ENCODE peak calls at places on chromosomes 12 and 14, in four cellular contexts. One of them, this sample, is unnamed.

GRCh38 chr12:14327717-14328116 is 37.8 kb upstream of the ATF7IP start:
- DNase-seq in mammary epithelial cell: no peak
- DNase-seq in foreskin keratinocyte: no peak
- DNase-seq in Peyer's patch: no peak
- DNase-seq in this sample: peak; percentile 36

GRCh38 chr14:61321385-61322010 is at the start of gene PRKCH:
- DNase-seq in mammary epithelial cell: peak; percentile 76
- DNase-seq in foreskin keratinocyte: peak; percentile 39
- DNase-seq in Peyer's patch: peak; percentile 89
- DNase-seq in this sample: peak; percentile 61

GRCh38 chr12:12592930-12593329 is 18.7 kb upstream of the CREBL2 start:
- DNase-seq in mammary epithelial cell: no peak
- DNase-seq in foreskin keratinocyte: no peak
- DNase-seq in Peyer's patch: no peak
- DNase-seq in this sample: no peak

GRCh38 chr14:59919582-59920377 is at the start of gene LRRC9:
- DNase-seq in mammary epithelial cell: no peak
- DNase-seq in foreskin keratinocyte: no peak
- DNase-seq in Peyer's patch: peak; percentile 76
- DNase-seq in this sample: no peak

GRCh38 chr12:65649126-65649525 is 175.2 kb upstream of the HMGA2 start:
- DNase-seq in mammary epithelial cell: peak; percentile 99
- DNase-seq in foreskin keratinocyte: peak; percentile 99
- DNase-seq in Peyer's patch: no peak
- DNase-seq in this sample: peak; percentile 100

GRCh38 chr12:51980051-51980808 is 26.5 kb upstream of the TAMALIN start:
- DNase-seq in mammary epithelial cell: peak; percentile 44
- DNase-seq in foreskin keratinocyte: no peak
- DNase-seq in Peyer's patch: peak; percentile 72
- DNase-seq in this sample: no peak

GRCh38 chr14:32938719-32939253 is at the start of gene NPAS3:
- DNase-seq in mammary epithelial cell: no peak
- DNase-seq in foreskin keratinocyte: no peak
- DNase-seq in Peyer's patch: no peak
- DNase-seq in this sample: no peak

GRCh38 chr14:24312736-24313507 is 1.6 kb downstream of the LTB4R start:
- DNase-seq in mammary epithelial cell: no peak
- DNase-seq in foreskin keratinocyte: no peak
- DNase-seq in Peyer's patch: no peak
- DNase-seq in this sample: no peak

GRCh38 chr12:59164991-59165718 is 244.9 kb upstream of the LRIG3 start:
- DNase-seq in mammary epithelial cell: peak; percentile 36
- DNase-seq in foreskin keratinocyte: no peak
- DNase-seq in Peyer's patch: no peak
- DNase-seq in this sample: no peak

GRCh38 chr12:73514672-73515071 is 1023.0 kb upstream of the ATXN7L3B start:
- DNase-seq in mammary epithelial cell: no peak
- DNase-seq in foreskin keratinocyte: no peak
- DNase-seq in Peyer's patch: no peak
- DNase-seq in this sample: no peak

GRCh38 chr14:23183479-23183878 is at the start of gene SLC7A8:
- DNase-seq in mammary epithelial cell: no peak
- DNase-seq in foreskin keratinocyte: no peak
- DNase-seq in Peyer's patch: peak; percentile 68
- DNase-seq in this sample: no peak

GRCh38 chr12:82673698-82674097 is 13.0 kb upstream of the TMTC2 start:
- DNase-seq in mammary epithelial cell: no peak
- DNase-seq in foreskin keratinocyte: no peak
- DNase-seq in Peyer's patch: no peak
- DNase-seq in this sample: no peak

GRCh38 chr14:52694761-52695480 is 437 bp downstream of the ERO1A start:
- DNase-seq in mammary epithelial cell: peak; percentile 71
- DNase-seq in foreskin keratinocyte: no peak
- DNase-seq in Peyer's patch: no peak
- DNase-seq in this sample: peak; percentile 18

GRCh38 chr12:113591480-113591971 is 119.9 kb upstream of the LHX5 start:
- DNase-seq in mammary epithelial cell: no peak
- DNase-seq in foreskin keratinocyte: no peak
- DNase-seq in Peyer's patch: no peak
- DNase-seq in this sample: no peak

GRCh38 chr14:68135566-68135965 is 316.0 kb downstream of the RAD51B start:
- DNase-seq in mammary epithelial cell: no peak
- DNase-seq in foreskin keratinocyte: peak; percentile 84
- DNase-seq in Peyer's patch: no peak
- DNase-seq in this sample: no peak

GRCh38 chr12:6532051-6532926 is 2.0 kb upstream of the GAPDH start:
- DNase-seq in mammary epithelial cell: peak; percentile 95
- DNase-seq in foreskin keratinocyte: peak; percentile 82
- DNase-seq in Peyer's patch: peak; percentile 63
- DNase-seq in this sample: peak; percentile 74

GRCh38 chr12:98684199-98684598 is 39.1 kb downstream of the APAF1 start:
- DNase-seq in mammary epithelial cell: no peak
- DNase-seq in foreskin keratinocyte: no peak
- DNase-seq in Peyer's patch: no peak
- DNase-seq in this sample: no peak

GRCh38 chr14:21307641-21308040 is 27.8 kb downstream of the RPGRIP1 start:
- DNase-seq in mammary epithelial cell: no peak
- DNase-seq in foreskin keratinocyte: no peak
- DNase-seq in Peyer's patch: no peak
- DNase-seq in this sample: no peak

GRCh38 chr14:55645148-55645547 is 65.1 kb downstream of the KTN1 start:
- DNase-seq in mammary epithelial cell: no peak
- DNase-seq in foreskin keratinocyte: no peak
- DNase-seq in Peyer's patch: no peak
- DNase-seq in this sample: no peak

GRCh38 chr12:131190965-131191364 is 237.3 kb downstream of the ADGRD1 start:
- DNase-seq in mammary epithelial cell: no peak
- DNase-seq in foreskin keratinocyte: no peak
- DNase-seq in Peyer's patch: no peak
- DNase-seq in this sample: no peak

GRCh38 chr14:97713023-97713422 is 915.8 kb downstream of the VRK1 start:
- DNase-seq in mammary epithelial cell: peak; percentile 12
- DNase-seq in foreskin keratinocyte: peak; percentile 95
- DNase-seq in Peyer's patch: no peak
- DNase-seq in this sample: peak; percentile 97

GRCh38 chr12:81211306-81211705 is 133.4 kb downstream of the ACSS3 start:
- DNase-seq in mammary epithelial cell: no peak
- DNase-seq in foreskin keratinocyte: no peak
- DNase-seq in Peyer's patch: no peak
- DNase-seq in this sample: no peak

GRCh38 chr12:132178801-132179401 is 34.6 kb downstream of the NOC4L start:
- DNase-seq in mammary epithelial cell: no peak
- DNase-seq in foreskin keratinocyte: no peak
- DNase-seq in Peyer's patch: no peak
- DNase-seq in this sample: no peak

GRCh38 chr12:80655751-80656150 is 51.7 kb upstream of the MYF6 start:
- DNase-seq in mammary epithelial cell: no peak
- DNase-seq in foreskin keratinocyte: no peak
- DNase-seq in Peyer's patch: no peak
- DNase-seq in this sample: no peak

GRCh38 chr14:68979722-68980552 is 835 bp upstream of the ACTN1 start:
- DNase-seq in mammary epithelial cell: peak; percentile 68
- DNase-seq in foreskin keratinocyte: no peak
- DNase-seq in Peyer's patch: peak; percentile 68
- DNase-seq in this sample: no peak

GRCh38 chr12:113291586-113291985 is 43.3 kb downstream of the SLC8B1 start:
- DNase-seq in mammary epithelial cell: no peak
- DNase-seq in foreskin keratinocyte: no peak
- DNase-seq in Peyer's patch: no peak
- DNase-seq in this sample: no peak

GRCh38 chr12:59834659-59835474 is 239.0 kb downstream of the SLC16A7 start:
- DNase-seq in mammary epithelial cell: no peak
- DNase-seq in foreskin keratinocyte: no peak
- DNase-seq in Peyer's patch: no peak
- DNase-seq in this sample: no peak

GRCh38 chr12:97386133-97386581 is 76.4 kb upstream of the RMST start:
- DNase-seq in mammary epithelial cell: no peak
- DNase-seq in foreskin keratinocyte: no peak
- DNase-seq in Peyer's patch: no peak
- DNase-seq in this sample: no peak

GRCh38 chr14:23119362-23120327 is 590 bp upstream of the CEBPE start:
- DNase-seq in mammary epithelial cell: no peak
- DNase-seq in foreskin keratinocyte: no peak
- DNase-seq in Peyer's patch: no peak
- DNase-seq in this sample: no peak

GRCh38 chr14:52790756-52791203 is 627 bp downstream of the GNPNAT1 start:
- DNase-seq in mammary epithelial cell: peak; percentile 14
- DNase-seq in foreskin keratinocyte: no peak
- DNase-seq in Peyer's patch: no peak
- DNase-seq in this sample: no peak

GRCh38 chr12:104680070-104680469 is 223.3 kb downstream of the CHST11 start:
- DNase-seq in mammary epithelial cell: no peak
- DNase-seq in foreskin keratinocyte: no peak
- DNase-seq in Peyer's patch: no peak
- DNase-seq in this sample: no peak

GRCh38 chr12:57846577-57847319 is at the start of gene CTDSP2:
- DNase-seq in mammary epithelial cell: peak; percentile 94
- DNase-seq in foreskin keratinocyte: peak; percentile 83
- DNase-seq in Peyer's patch: peak; percentile 99
- DNase-seq in this sample: peak; percentile 91

GRCh38 chr14:35578639-35579038 is 44.7 kb downstream of the INSM2 start:
- DNase-seq in mammary epithelial cell: no peak
- DNase-seq in foreskin keratinocyte: no peak
- DNase-seq in Peyer's patch: no peak
- DNase-seq in this sample: no peak

GRCh38 chr12:39011161-39011560 is 105.8 kb upstream of the CPNE8 start:
- DNase-seq in mammary epithelial cell: no peak
- DNase-seq in foreskin keratinocyte: no peak
- DNase-seq in Peyer's patch: no peak
- DNase-seq in this sample: no peak

GRCh38 chr12:117026343-117026742 is 72.9 kb downstream of the TESC start:
- DNase-seq in mammary epithelial cell: no peak
- DNase-seq in foreskin keratinocyte: no peak
- DNase-seq in Peyer's patch: no peak
- DNase-seq in this sample: no peak
- H3K27ac ChIP-seq in mammary epithelial cell: no peak overlapping the region
- H3K27ac ChIP-seq in foreskin keratinocyte: no peak overlapping the region
- H3K27ac ChIP-seq in Peyer's patch: no peak overlapping the region
- H3K27ac ChIP-seq in this sample: no peak overlapping the region

DNA sequence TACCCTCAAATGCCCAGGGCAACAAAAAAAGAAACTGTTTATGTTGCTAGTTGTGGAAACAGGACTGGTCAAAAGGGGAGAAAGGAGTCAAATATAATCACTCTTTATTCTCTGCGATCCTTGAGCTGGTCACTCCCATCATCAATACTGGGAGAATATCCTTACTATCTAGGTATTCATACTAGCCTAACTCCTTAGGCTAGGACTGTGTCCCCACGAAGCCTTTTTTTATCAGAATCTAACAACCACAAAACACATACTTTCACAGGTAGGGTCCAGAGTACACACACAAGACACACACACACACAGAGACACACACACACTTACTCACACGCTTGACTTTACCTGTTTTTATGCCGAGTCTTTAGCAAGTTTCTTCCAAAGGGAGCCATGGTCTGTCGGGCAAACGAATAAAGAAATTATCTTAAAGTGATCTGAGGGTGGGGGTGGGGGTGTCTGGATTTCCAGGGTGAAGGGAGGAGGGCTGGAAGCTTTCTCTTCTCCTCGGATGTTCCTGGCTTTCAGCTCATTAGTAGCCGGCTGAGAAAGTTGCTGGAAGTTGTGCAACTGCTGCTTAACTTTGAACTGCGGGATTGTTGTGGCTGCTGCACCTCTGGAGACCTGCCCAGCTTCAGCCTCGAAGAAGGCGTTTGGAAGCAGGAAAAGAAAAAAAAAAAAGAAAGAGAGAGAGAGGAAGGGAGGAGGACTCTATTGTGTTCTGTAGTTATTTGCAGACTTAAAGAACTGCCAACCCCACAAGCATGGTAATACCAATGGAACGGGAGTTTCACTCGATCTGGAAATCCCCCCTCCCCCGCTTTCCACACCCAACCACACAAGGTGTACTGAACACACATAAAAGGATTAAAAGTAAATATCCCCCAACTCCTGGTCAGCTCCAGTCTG is at the start of gene RASSF9:
- DNase-seq in mammary epithelial cell: peak; percentile 86
- DNase-seq in foreskin keratinocyte: peak; percentile 60
- DNase-seq in Peyer's patch: peak; percentile 57
- DNase-seq in this sample: peak; percentile 36
- H3K27ac ChIP-seq in mammary epithelial cell: peak within 1 kb of the TSS; percentile 93
- H3K27ac ChIP-seq in foreskin keratinocyte: peak within 1 kb of the TSS; percentile 77
- H3K27ac ChIP-seq in Peyer's patch: no peak within 1 kb of the TSS
- H3K27ac ChIP-seq in this sample: peak within 1 kb of the TSS; percentile 73

GRCh38 chr14:81534510-81535074 is 939 bp upstream of the SEL1L start:
- DNase-seq in mammary epithelial cell: no peak
- DNase-seq in foreskin keratinocyte: no peak
- DNase-seq in Peyer's patch: no peak
- DNase-seq in this sample: no peak
- H3K27ac ChIP-seq in mammary epithelial cell: no peak overlapping the region
- H3K27ac ChIP-seq in foreskin keratinocyte: no peak overlapping the region
- H3K27ac ChIP-seq in Peyer's patch: no peak overlapping the region
- H3K27ac ChIP-seq in this sample: no peak overlapping the region

GRCh38 chr12:50725011-50725899 is 38.6 kb upstream of the ATF1 start:
- DNase-seq in mammary epithelial cell: no peak
- DNase-seq in foreskin keratinocyte: no peak
- DNase-seq in Peyer's patch: no peak
- DNase-seq in this sample: no peak
- H3K27ac ChIP-seq in mammary epithelial cell: no peak overlapping the region
- H3K27ac ChIP-seq in foreskin keratinocyte: no peak overlapping the region
- H3K27ac ChIP-seq in Peyer's patch: no peak overlapping the region
- H3K27ac ChIP-seq in this sample: peak overlapping the region; percentile 18

GRCh38 chr14:101820283-101820798 is 58.8 kb downstream of the PPP2R5C start:
- DNase-seq in mammary epithelial cell: no peak
- DNase-seq in foreskin keratinocyte: no peak
- DNase-seq in Peyer's patch: no peak
- DNase-seq in this sample: no peak

GRCh38 chr14:101814869-101815268 is 53.4 kb downstream of the PPP2R5C start:
- DNase-seq in mammary epithelial cell: no peak
- DNase-seq in foreskin keratinocyte: no peak
- DNase-seq in Peyer's patch: no peak
- DNase-seq in this sample: no peak

GRCh38 chr14:101815994-101816393 is 54.5 kb downstream of the PPP2R5C start:
- DNase-seq in mammary epithelial cell: no peak
- DNase-seq in foreskin keratinocyte: no peak
- DNase-seq in Peyer's patch: no peak
- DNase-seq in this sample: no peak

GRCh38 chr14:101819251-101819990 is 57.9 kb downstream of the PPP2R5C start:
- DNase-seq in mammary epithelial cell: no peak
- DNase-seq in foreskin keratinocyte: no peak
- DNase-seq in Peyer's patch: no peak
- DNase-seq in this sample: no peak

DNA sequence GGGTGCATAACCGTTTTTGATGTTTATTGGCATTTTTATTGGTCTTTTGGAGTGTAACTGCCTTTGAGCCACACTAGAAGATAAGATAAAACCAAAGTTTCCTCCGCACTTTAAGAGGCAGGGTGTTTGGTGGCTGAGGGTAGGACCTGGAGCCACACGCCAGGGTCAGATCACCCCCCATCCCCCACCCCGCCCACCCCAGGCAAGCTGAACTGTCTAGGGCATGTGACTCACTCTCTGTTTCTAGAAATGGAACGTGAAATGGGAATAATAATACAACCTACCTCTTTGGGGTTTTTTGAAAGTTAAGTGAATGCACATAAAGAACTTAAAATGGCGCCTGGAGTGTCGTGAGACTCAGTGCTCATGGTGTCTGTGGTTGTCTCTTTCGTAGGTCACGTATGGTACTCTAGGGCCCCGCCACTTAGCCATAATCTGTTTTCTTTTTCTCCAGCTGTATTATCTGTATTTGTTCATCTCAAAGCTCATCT is 56.0 kb downstream of the PPP2R5C start:
- DNase-seq in mammary epithelial cell: no peak
- DNase-seq in foreskin keratinocyte: no peak
- DNase-seq in Peyer's patch: no peak
- DNase-seq in this sample: no peak
- H3K27ac ChIP-seq in mammary epithelial cell: no peak overlapping the region
- H3K27ac ChIP-seq in foreskin keratinocyte: no peak overlapping the region
- H3K27ac ChIP-seq in Peyer's patch: peak overlapping the region; percentile 92
- H3K27ac ChIP-seq in this sample: no peak overlapping the region

This sample was measured in epithelial cell of prostate.